ENCODE peak calls at places on chromosomes 16 and 17, in four cellular contexts. V is GM12878, P is H1, G is HepG2. T is an unnamed sample.

GRCh38 chr17:74215332-74215727 is 2.0 kb downstream of the TTYH2 start:
- DNase-seq in P (no peak), V (no peak), G (no peak), T (no peak)

GRCh38 chr17:74994440-74994839 is 7.0 kb downstream of the CDR2L start:
- DNase-seq in G (peak; percentile 39), V (no peak), P (no peak), T (no peak)

GRCh38 chr17:34420254-34420766 is 57.3 kb upstream of the CCL1 start:
- DNase-seq in G (peak; percentile 31), V (peak; percentile 11), P (peak; percentile 59), T (peak; percentile 60)

GRCh38 chr17:78138204-78139060 is 7.8 kb upstream of the C17orf99 start:
- DNase-seq in G (no peak), V (no peak), P (no peak), T (no peak)

GRCh38 chr16:4140652-4141051 is 24.4 kb upstream of the ADCY9 start:
- DNase-seq in G (no peak), P (no peak), V (peak; percentile 38), T (no peak)

GRCh38 chr17:76142044-76143041 is 1.3 kb upstream of the FOXJ1 start:
- DNase-seq in P (no peak), V (no peak), G (no peak), T (no peak)

GRCh38 chr16:87829123-87829980 is 40.0 kb downstream of the SLC7A5 start:
- DNase-seq in P (no peak), G (no peak), V (no peak), T (no peak)

GRCh38 chr17:40602445-40603443 is 37.5 kb upstream of the CCR7 start:
- DNase-seq in P (no peak), V (peak; percentile 84), G (no peak), T (no peak)

GRCh38 chr16:88274847-88275246 is 107.9 kb upstream of the ZNF469 start:
- DNase-seq in G (no peak), V (no peak), P (no peak), T (no peak)

GRCh38 chr16:56776562-56776961 is 46.6 kb downstream of the NUP93 start:
- DNase-seq in G (no peak), P (no peak), V (no peak), T (no peak)

GRCh38 chr17:34305606-34306005 is 13.6 kb upstream of the CCL8 start:
- DNase-seq in G (no peak), P (no peak), V (no peak), T (no peak)

GRCh38 chr16:66152841-66153525 is 213.5 kb upstream of the CDH5 start:
- DNase-seq in P (no peak), G (peak; percentile 64), V (no peak), T (no peak)

GRCh38 chr16:48605518-48606110 is 4.4 kb downstream of the N4BP1 start:
- DNase-seq in G (no peak), V (no peak), P (no peak), T (no peak)

GRCh38 chr17:18315498-18316360 is 636 bp downstream of the SMCR8 start:
- DNase-seq in G (no peak), V (no peak), P (no peak), T (no peak)

GRCh38 chr17:68255731-68256538 is 8.1 kb downstream of the AMZ2 start:
- DNase-seq in V (no peak), P (no peak), G (peak; percentile 40), T (no peak)

GRCh38 chr17:75517277-75517865 is 1.0 kb downstream of the TSEN54 start:
- DNase-seq in P (no peak), G (no peak), V (no peak), T (no peak)

GRCh38 chr16:48188449-48189102 is 32.8 kb upstream of the ABCC12 start:
- DNase-seq in P (no peak), G (peak; percentile 75), V (peak; percentile 89), T (no peak)

GRCh38 chr17:33218657-33219298 is 74.3 kb downstream of the ASIC2 start:
- DNase-seq in P (no peak), G (no peak), V (no peak), T (no peak)

GRCh38 chr17:7323731-7324437 is 5.3 kb downstream of the NEURL4 start:
- DNase-seq in V (no peak), P (peak; percentile 47), G (no peak), T (no peak)

GRCh38 chr16:56310685-56311084 is 114.7 kb downstream of the AMFR start:
- DNase-seq in G (no peak), V (no peak), P (no peak), T (no peak)

GRCh38 chr17:1490643-1491405 is 1.7 kb downstream of the MYO1C start:
- DNase-seq in G (peak; percentile 35), P (no peak), V (no peak), T (no peak)

GRCh38 chr16:77833906-77834599 is 45.7 kb downstream of the VAT1L start:
- DNase-seq in G (no peak), V (no peak), P (peak; percentile 41), T (peak; percentile 75)

GRCh38 chr17:53264730-53265129 is 558.0 kb upstream of the KIF2B start:
- DNase-seq in V (no peak), G (no peak), P (no peak), T (no peak)

GRCh38 chr16:47732806-47733150 is 271.6 kb downstream of the PHKB start:
- DNase-seq in G (no peak), P (no peak), V (no peak), T (no peak)

GRCh38 chr16:52469775-52470174 is 77.2 kb downstream of the TOX3 start:
- DNase-seq in P (no peak), V (no peak), G (peak; percentile 38), T (peak; percentile 22)

GRCh38 chr16:29816694-29817441 is 916 bp downstream of the PAGR1 start:
- DNase-seq in G (peak; percentile 47), P (no peak), V (no peak), T (no peak)

GRCh38 chr17:37212184-37212583 is 163.6 kb upstream of the C17orf78 start:
- DNase-seq in V (no peak), P (no peak), G (no peak), T (no peak)

GRCh38 chr17:73231363-73231762 is 30.3 kb downstream of the CPSF4L start:
- DNase-seq in G (no peak), V (no peak), P (no peak), T (no peak)

GRCh38 chr17:31289790-31290189 is 7.2 kb downstream of the OMG start:
- DNase-seq in P (no peak), G (no peak), V (no peak), T (no peak)

GRCh38 chr16:47732122-47732805 is 271.1 kb downstream of the PHKB start:
- DNase-seq in G (no peak), V (no peak), P (peak; percentile 13), T (no peak)

GRCh38 chr16:65384441-65384840 is 262.6 kb upstream of the CDH11 start:
- DNase-seq in P (no peak), G (no peak), V (no peak), T (no peak)

GRCh38 chr16:14307623-14308356 is 236.7 kb downstream of the MRTFB start:
- DNase-seq in G (no peak), P (no peak), V (no peak), T (no peak)

GRCh38 chr17:67260051-67260987 is 15.3 kb upstream of the HELZ start:
- DNase-seq in V (no peak), G (peak; percentile 77), P (no peak), T (no peak)

GRCh38 chr17:29007456-29008455 is 1.9 kb upstream of the SEZ6 start:
- DNase-seq in P (no peak), V (no peak), G (no peak), T (no peak)

GRCh38 chr17:55454906-55455474 is 33.4 kb upstream of the MMD start:
- DNase-seq in G (peak; percentile 98), P (no peak), V (no peak), T (no peak)

GRCh38 chr17:18156171-18156975 is 27.3 kb upstream of the ALKBH5 start:
- DNase-seq in V (no peak), G (no peak), P (no peak), T (no peak)

GRCh38 chr16:48001306-48001885 is 154.4 kb downstream of the ABCC12 start:
- DNase-seq in G (no peak), V (no peak), P (no peak), T (no peak)

GRCh38 chr17:43309505-43310329 is 75.9 kb upstream of the RNU2-1 start:
- DNase-seq in P (no peak), G (no peak), V (no peak), T (no peak)
- TF ChIP-seq SUZ12 in P (no peak), G (no peak), V (no peak), T (no peak)

GRCh38 chr17:81150379-81151038 is 14.8 kb upstream of the PVALEF start:
- DNase-seq in G (no peak), V (no peak), P (no peak), T (no peak)
- H3K4me3 ChIP-seq in G (no peak overlapping the region), V (no peak overlapping the region), P (no peak overlapping the region), T (no peak overlapping the region)

GRCh38 chr17:48470388-48471034 is 40.5 kb upstream of the SKAP1 start:
- DNase-seq in P (no peak), V (no peak), G (no peak), T (no peak)
- TF ChIP-seq SUZ12 in P (no peak), V (no peak), G (no peak), T (no peak)

GRCh38 chr17:10276436-10276835 is 78.0 kb upstream of the GAS7 start:
- DNase-seq in P (no peak), V (no peak), G (no peak), T (no peak)

GRCh38 chr17:10275418-10275817 is 77.0 kb upstream of the GAS7 start:
- DNase-seq in V (no peak), P (no peak), G (no peak), T (no peak)

DNA sequence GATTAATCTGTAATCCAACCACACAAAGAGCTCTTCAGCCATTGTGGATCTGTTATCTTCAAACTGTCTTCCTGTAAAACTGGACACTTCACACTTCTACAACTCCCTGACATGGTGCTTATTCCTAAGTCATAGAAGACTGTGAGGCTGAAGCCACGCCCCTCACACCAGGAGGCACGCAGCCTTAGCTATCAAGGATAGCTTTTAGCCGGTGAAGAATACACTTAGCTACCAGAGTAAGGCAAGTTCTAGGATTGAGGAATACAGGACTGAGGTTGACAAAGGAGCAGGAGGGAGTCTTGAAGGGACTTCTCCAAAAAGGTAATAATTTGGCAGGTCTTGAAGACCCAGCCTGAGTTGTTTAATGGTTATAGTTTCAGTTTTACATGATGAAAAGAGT is 79.8 kb upstream of the GAS7 start:
- DNase-seq in V (no peak), P (no peak), G (no peak), T (no peak)
- H3K4me3 ChIP-seq in V (no peak overlapping the region), P (no peak overlapping the region), G (no peak overlapping the region), T (no peak overlapping the region)